ENCODE peak calls at places on chromosomes 4 and X, in five cellular contexts. R, Y, L, Q and D are unnamed samples.

GRCh38 chrX:143429021-143429570 is 88.2 kb downstream of the SPANXN3 start:
- DNase-seq in L (peak; percentile 11), Q (peak; percentile 2), Y (no peak), R (no peak), D (no peak)

GRCh38 chr4:74545488-74545887 is 100.6 kb downstream of the AREG start:
- DNase-seq in Q (no peak), Y (no peak), R (no peak), L (peak; percentile 31), D (no peak)

GRCh38 chr4:146095091-146095690 is 80.3 kb upstream of the LSM6 start:
- DNase-seq in Y (no peak), L (peak; percentile 73), Q (peak; percentile 59), R (peak; percentile 2), D (peak; percentile 79)

GRCh38 chr4:59044316-59044715 is 1934.1 kb upstream of the IGFBP7 start:
- DNase-seq in Q (no peak), L (no peak), Y (no peak), R (no peak), D (no peak)

GRCh38 chr4:138869631-138870030 is 145.9 kb upstream of the NOCT start:
- DNase-seq in Q (no peak), Y (no peak), R (no peak), L (no peak), D (no peak)

GRCh38 chr4:78565971-78566372 is 14.4 kb downstream of the ANXA3 start:
- DNase-seq in R (peak; percentile 48), Q (peak; percentile 33), Y (no peak), L (peak; percentile 45), D (no peak)

GRCh38 chr4:20037745-20038144 is 214.0 kb upstream of the SLIT2 start:
- DNase-seq in R (no peak), L (no peak), Q (no peak), Y (no peak), D (no peak)

GRCh38 chr4:182895791-182896292 is 21.3 kb downstream of the DCTD start:
- DNase-seq in L (no peak), Y (no peak), R (no peak), Q (no peak), D (no peak)

GRCh38 chrX:150897371-150898319 is 823 bp downstream of the CD99L2 start:
- DNase-seq in Y (peak; percentile 17), R (peak; percentile 24), Q (no peak), L (peak; percentile 12), D (peak; percentile 56)

GRCh38 chrX:68823413-68824151 is 5.2 kb upstream of the EFNB1 start:
- DNase-seq in R (no peak), Q (no peak), Y (no peak), L (no peak), D (no peak)

GRCh38 chr4:89101256-89102161 is 9.8 kb upstream of the TIGD2 start:
- DNase-seq in L (no peak), Q (no peak), R (no peak), Y (no peak), D (peak; percentile 93)

GRCh38 chrX:49879656-49880277 is 483 bp downstream of the USP27X start:
- DNase-seq in L (no peak), Q (no peak), R (peak; percentile 5), Y (no peak), D (peak; percentile 3)

GRCh38 chr4:27366424-27366823 is 505.8 kb downstream of the STIM2 start:
- DNase-seq in L (peak; percentile 13), Q (no peak), Y (no peak), R (no peak), D (no peak)

GRCh38 chrX:155179343-155179997 is 36.8 kb upstream of the VBP1 start:
- DNase-seq in Y (no peak), R (no peak), L (no peak), Q (no peak), D (peak; percentile 1)
- TF ChIP-seq CTCF in Y (no peak), R (no peak), L (no peak), Q (no peak), D (no peak)

GRCh38 chrX:112643721-112644120 is 36.0 kb downstream of the LHFPL1 start:
- DNase-seq in Q (no peak), Y (no peak), L (no peak), R (no peak), D (peak; percentile 91)
- H3K4me3 ChIP-seq in Q (no peak overlapping the region), Y (no peak overlapping the region), L (no peak overlapping the region), R (no peak overlapping the region), D (peak overlapping the region; percentile 39)

DNA sequence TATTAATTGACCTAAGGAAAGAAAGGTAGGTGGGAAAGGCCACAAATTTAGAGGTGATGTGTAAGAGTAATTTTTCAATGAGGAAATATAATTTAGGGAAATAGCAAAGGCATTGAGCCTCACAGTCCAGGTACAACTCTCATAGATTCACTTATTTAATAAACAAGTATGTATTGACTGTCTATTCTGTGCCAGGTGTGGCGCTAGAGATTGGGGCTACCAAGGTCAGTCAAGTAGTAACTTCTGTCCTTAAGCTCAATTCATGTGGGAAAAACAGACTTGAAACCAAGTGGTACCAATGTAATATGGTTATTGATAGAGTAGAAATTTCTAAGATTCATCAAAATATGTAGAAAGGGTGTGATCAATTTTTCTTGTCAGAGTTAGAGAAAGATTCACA is 257.5 kb downstream of the C4orf33 start:
- DNase-seq in R (no peak), L (no peak), Q (no peak), Y (no peak), D (peak; percentile 8)
- TF ChIP-seq CTCF in R (no peak), L (no peak), Q (no peak), Y (no peak), D (no peak)

DNA sequence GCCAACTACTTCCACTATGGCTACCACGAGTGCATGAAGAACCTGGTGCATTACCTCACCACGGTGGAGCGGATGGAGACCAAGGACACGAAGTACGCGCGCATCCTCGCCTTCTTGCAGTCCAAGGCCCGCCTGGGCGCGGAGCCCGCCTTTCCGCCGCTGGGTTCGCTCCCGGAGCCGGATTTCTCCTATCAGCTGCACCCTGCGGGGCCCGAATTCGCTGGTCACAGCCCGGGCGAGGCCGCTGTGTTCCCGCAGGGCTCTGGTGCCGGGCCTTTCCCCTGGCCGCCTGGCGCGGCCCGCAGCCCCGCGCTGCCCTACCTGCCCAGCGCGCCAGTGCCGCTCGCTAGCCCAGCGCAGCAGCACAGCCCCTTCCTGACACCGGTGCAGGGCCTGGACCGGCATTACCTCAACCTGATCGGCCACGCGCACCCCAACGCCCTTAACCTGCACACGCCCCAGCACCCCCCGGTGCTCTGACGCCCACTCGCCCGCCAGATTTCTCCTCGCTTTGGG is 2.1 kb downstream of the HELT start:
- DNase-seq in L (no peak), Y (peak; percentile 42), R (no peak), Q (no peak), D (no peak)
- H3K4me3 ChIP-seq in L (no peak overlapping the region), Y (no peak overlapping the region), R (peak overlapping the region; percentile 17), Q (no peak overlapping the region), D (no peak overlapping the region)

GRCh38 chr4:165345663-165346417 is 18.4 kb downstream of the MSMO1 start:
- DNase-seq in Y (no peak), L (no peak), Q (no peak), R (no peak), D (peak; percentile 14)
- TF ChIP-seq CTCF in Y (no peak), L (peak; percentile 48), Q (peak; percentile 31), R (no peak), D (peak; percentile 12)

DNA sequence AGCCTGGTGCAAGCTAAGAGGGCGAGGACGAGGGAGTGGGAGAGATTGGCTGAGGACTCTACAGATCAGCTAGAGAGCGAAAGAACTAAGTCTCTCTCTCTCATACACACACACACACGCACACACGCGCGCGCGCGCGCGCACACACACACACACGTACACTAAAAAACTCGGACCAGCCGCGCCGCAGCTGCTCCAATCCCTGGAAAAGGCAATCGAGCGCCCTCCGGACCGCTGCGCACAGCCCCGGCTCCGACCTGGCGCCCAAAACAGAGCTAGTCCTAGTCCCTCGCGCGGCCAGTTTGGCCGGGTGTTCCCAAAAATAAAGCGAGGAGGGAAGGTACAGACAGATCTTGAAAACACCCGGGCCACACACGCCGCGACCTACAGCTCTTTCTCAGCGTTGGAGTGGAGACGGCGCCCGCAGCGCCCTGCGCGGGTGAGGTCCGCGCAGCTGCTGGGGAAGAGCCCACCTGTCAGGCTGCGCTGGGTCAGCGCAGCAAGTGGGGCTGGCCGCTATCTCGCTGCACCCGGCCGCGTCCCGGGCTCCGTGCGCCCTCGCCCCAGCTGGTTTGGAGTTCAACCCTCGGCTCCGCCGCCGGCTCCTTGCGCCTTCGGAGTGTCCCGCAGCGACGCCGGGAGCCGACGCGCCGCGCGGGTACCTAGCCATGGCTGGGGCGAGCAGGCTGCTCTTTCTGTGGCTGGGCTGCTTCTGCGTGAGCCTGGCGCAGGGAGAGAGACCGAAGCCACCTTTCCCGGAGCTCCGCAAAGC is at the start of gene BMP3:
- DNase-seq in Y (no peak), L (peak; percentile 1), Q (no peak), R (no peak), D (peak; percentile 13)
- H3K4me3 ChIP-seq in Y (no peak within 1 kb of the TSS), L (no peak within 1 kb of the TSS), Q (peak within 1 kb of the TSS; percentile 41), R (no peak within 1 kb of the TSS), D (peak within 1 kb of the TSS; percentile 57)

DNA sequence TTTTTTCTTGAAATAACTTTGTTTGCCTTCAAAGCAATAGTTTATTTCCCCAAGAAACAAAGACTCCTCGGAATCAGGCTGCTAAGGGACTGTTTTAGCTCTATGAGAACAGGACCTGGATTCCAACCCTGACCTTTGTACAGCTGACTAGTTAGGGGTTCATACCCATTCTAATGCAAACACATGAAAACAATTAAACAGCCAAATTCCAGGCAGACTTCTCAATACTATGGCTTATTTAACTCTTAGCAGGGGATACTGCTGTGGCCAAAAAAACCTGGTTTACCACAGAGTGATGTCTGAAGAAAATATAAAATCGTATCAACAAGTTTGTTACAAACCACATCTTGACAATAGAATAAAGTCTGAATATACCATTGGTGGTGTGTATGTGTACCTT is 129.6 kb upstream of the INTU start:
- DNase-seq in L (no peak), Q (no peak), R (no peak), Y (no peak), D (no peak)
- TF ChIP-seq CTCF in L (no peak), Q (no peak), R (no peak), Y (no peak), D (no peak)

GRCh38 chr4:1777822-1778641 is 15.1 kb upstream of the FGFR3 start:
- DNase-seq in L (peak; percentile 6), Q (peak; percentile 10), Y (no peak), R (peak; percentile 49), D (no peak)
- H3K4me3 ChIP-seq in L (no peak overlapping the region), Q (no peak overlapping the region), Y (no peak overlapping the region), R (no peak overlapping the region), D (no peak overlapping the region)